ENCODE peak calls at places on chromosomes 12 and 14, in seven cellular contexts. E is psoas muscle; T is CD8-positive, alpha-beta T cell; H is aorta; B is PC-9; Y is lower lobe of right lung; L is Karpas-422. P is an unnamed sample.

GRCh38 chr14:100070310-100070709 is 5.1 kb downstream of the EVL start:
- DNase-seq in E (no peak), T (no peak), H (no peak), B (no peak), Y (no peak), L (no peak), P (no peak)

GRCh38 chr12:62915130-62915529 is 19.8 kb downstream of the PPM1H start:
- DNase-seq in E (no peak), T (no peak), H (no peak), B (no peak), Y (no peak), L (no peak), P (no peak)

GRCh38 chr12:125111403-125111802 is 46.2 kb downstream of the AACS start:
- DNase-seq in E (no peak), T (no peak), H (no peak), B (no peak), Y (no peak), L (no peak), P (no peak)

GRCh38 chr14:74963178-74963704 is 7.8 kb upstream of the PGF start:
- DNase-seq in E (no peak), T (no peak), H (peak; percentile 44), B (no peak), Y (no peak), L (no peak), P (no peak)

GRCh38 chr12:88432536-88433462 is 147.5 kb downstream of the KITLG start:
- DNase-seq in E (no peak), T (no peak), H (no peak), B (no peak), Y (no peak), L (no peak), P (no peak)

GRCh38 chr14:33876274-33876673 is 74.6 kb downstream of the EGLN3 start:
- DNase-seq in E (no peak), T (no peak), H (no peak), B (no peak), Y (no peak), L (no peak), P (no peak)

GRCh38 chr12:75936525-75937450 is 94.8 kb downstream of the PHLDA1 start:
- DNase-seq in E (no peak), T (no peak), H (no peak), B (no peak), Y (no peak), L (no peak), P (no peak)

GRCh38 chr14:24270537-24271133 is 762 bp downstream of the RABGGTA start:
- DNase-seq in E (no peak), T (no peak), H (no peak), B (no peak), Y (no peak), L (no peak), P (no peak)

GRCh38 chr14:22572562-22573058 is 16.4 kb downstream of the DAD1 start:
- DNase-seq in E (no peak), T (no peak), H (no peak), B (no peak), Y (no peak), L (no peak), P (no peak)

GRCh38 chr12:57888407-57889157 is 42.1 kb upstream of the CTDSP2 start:
- DNase-seq in E (no peak), T (no peak), H (peak; percentile 67), B (peak; percentile 55), Y (no peak), L (no peak), P (no peak)

GRCh38 chr12:1741154-1741949 is 50.5 kb downstream of the ADIPOR2 start:
- DNase-seq in E (no peak), T (no peak), H (no peak), B (no peak), Y (no peak), L (no peak), P (no peak)

GRCh38 chr14:81416233-81416927 is 16.3 kb upstream of the STON2 start:
- DNase-seq in E (no peak), T (no peak), H (no peak), B (no peak), Y (no peak), L (no peak), P (no peak)

GRCh38 chr12:16324772-16325171 is 22.7 kb upstream of the MGST1 start:
- DNase-seq in E (no peak), T (no peak), H (no peak), B (no peak), Y (no peak), L (no peak), P (no peak)

GRCh38 chr12:76337583-76337982 is 10.6 kb downstream of the BBS10 start:
- DNase-seq in E (no peak), T (no peak), H (no peak), B (no peak), Y (no peak), L (no peak), P (peak; percentile 77)

GRCh38 chr12:63353559-63353958 is 202.6 kb upstream of the AVPR1A start:
- DNase-seq in E (no peak), T (no peak), H (no peak), B (no peak), Y (no peak), L (no peak), P (no peak)

GRCh38 chr12:124652661-124653060 is 85.2 kb upstream of the NCOR2 start:
- DNase-seq in E (no peak), T (no peak), H (no peak), B (no peak), Y (no peak), L (no peak), P (no peak)

GRCh38 chr12:113285679-113286645 is 48.9 kb downstream of the SLC8B1 start:
- DNase-seq in E (no peak), T (no peak), H (no peak), B (no peak), Y (no peak), L (no peak), P (peak; percentile 82)

GRCh38 chr12:49019435-49020317 is 1.1 kb upstream of the PRKAG1 start:
- DNase-seq in E (no peak), T (peak; percentile 50), H (peak; percentile 61), B (no peak), Y (no peak), L (peak; percentile 86), P (peak; percentile 22)

GRCh38 chr14:67335781-67336180 is 23.8 kb downstream of the ATP6V1D start:
- DNase-seq in E (no peak), T (no peak), H (no peak), B (no peak), Y (no peak), L (peak; percentile 79), P (no peak)

DNA sequence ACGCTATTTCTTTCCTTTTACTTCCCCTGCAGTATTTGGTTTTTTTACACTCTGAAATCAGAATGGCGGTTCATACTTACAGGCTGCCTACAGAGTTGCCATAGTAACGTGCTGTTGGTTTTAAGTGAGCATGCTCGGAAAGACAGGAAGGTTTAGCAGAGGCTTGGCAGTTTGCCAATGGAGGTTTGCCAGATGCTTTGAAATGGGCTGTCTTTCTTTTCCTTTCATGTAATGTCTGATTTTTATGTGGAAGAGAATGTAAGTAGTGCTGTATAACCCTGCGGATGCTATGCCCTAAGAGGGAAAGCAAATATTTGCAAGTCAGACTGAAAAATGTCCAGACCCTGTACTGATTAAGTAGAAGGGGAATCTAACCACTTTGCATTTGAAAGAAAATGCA is 32.8 kb downstream of the ARID4A start:
- DNase-seq in E (peak; percentile 75), T (peak; percentile 91), H (peak; percentile 92), B (no peak), Y (peak; percentile 70), L (peak; percentile 97), P (peak; percentile 79)
- H3K4me3 ChIP-seq in E (no peak overlapping the region), T (no peak overlapping the region), H (no peak overlapping the region), B (no peak overlapping the region), Y (peak overlapping the region; percentile 20), L (peak overlapping the region; percentile 35), P (no peak overlapping the region)

GRCh38 chr12:5035618-5036017 is 8.1 kb upstream of the KCNA5 start:
- DNase-seq in E (no peak), T (no peak), H (no peak), B (no peak), Y (no peak), L (no peak), P (no peak)

GRCh38 chr12:5031958-5032357 is 11.7 kb upstream of the KCNA5 start:
- DNase-seq in E (no peak), T (no peak), H (no peak), B (no peak), Y (no peak), L (no peak), P (no peak)

GRCh38 chr12:5032821-5033220 is 10.9 kb upstream of the KCNA5 start:
- DNase-seq in E (no peak), T (no peak), H (no peak), B (no peak), Y (no peak), L (no peak), P (no peak)

GRCh38 chr12:5034605-5035004 is 9.1 kb upstream of the KCNA5 start:
- DNase-seq in E (no peak), T (no peak), H (no peak), B (no peak), Y (no peak), L (no peak), P (no peak)

DNA sequence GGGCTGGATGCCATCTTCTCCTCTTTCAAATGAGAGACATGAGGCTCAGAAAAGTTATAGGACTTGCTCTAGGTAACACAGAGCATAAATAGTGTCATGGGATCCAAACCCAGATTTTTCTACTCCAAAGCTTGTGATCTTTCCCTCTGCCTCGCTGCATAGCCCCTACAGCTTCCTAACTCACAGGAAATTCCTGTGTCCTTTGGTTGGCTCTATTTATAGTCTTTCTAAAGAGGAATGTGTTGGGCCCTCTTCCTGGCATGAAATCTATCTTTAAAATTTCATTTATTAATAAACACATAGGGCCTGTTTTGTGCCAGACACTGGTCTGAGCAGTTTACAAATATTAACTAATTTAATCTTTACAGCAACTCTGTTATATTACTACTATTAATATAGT is 9.8 kb upstream of the KCNA5 start:
- DNase-seq in E (no peak), T (no peak), H (no peak), B (no peak), Y (no peak), L (no peak), P (no peak)
- H3K27ac ChIP-seq in E (no peak overlapping the region), T (no peak overlapping the region), H (peak overlapping the region; percentile 66), B (no peak overlapping the region), Y (no peak overlapping the region), L (no peak overlapping the region), P (no peak overlapping the region)

DNA sequence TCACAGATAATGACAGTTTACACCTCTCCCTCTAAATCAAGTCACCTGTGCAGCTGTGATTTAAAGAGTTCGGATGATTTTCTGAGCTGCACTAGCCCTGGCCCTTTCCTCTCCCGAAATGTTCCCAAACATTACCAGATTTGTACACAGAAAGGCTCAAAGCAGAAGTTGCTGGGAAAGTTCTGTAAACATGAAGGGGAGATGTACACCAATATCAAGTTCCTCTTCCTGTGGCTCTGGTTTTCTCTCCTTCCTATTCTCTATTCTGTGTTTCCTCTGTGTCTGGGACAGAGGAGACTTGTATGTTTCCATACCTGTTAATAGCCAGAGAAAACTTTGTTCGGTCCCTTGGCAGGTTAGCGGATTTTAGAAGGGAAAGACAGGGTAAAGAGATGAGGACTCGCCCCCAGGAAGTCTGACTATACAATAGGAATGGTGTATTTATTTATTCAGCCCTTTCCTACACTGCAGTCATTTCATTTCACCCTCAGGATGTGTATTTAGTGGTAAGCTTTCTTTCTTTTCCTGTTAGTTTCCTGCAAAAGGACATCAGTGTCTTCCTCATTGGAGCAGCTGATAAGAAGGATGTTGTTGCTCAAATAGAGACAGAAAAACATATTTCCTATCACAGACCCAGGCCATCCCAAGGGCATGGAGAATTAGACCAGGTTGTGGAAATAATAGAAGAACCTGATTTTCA is 7.6 kb upstream of the NUMB start:
- DNase-seq in E (no peak), T (no peak), H (no peak), B (no peak), Y (no peak), L (no peak), P (no peak)
- H3K4me1 ChIP-seq in E (peaks cover 24% of the 10 kb centered on the region), T (peaks cover 4% of the 10 kb centered on the region), H (no peaks in the 10 kb centered on the region), B (peaks cover 14% of the 10 kb centered on the region), Y (peaks cover 75% of the 10 kb centered on the region), L (peaks cover 40% of the 10 kb centered on the region), P (peaks cover 33% of the 10 kb centered on the region)

GRCh38 chr14:43356984-43357545 is 1150.0 kb downstream of the FSCB start:
- DNase-seq in E (no peak), T (no peak), H (no peak), B (no peak), Y (no peak), L (no peak), P (no peak)
- H3K4me3 ChIP-seq in E (no peak overlapping the region), T (no peak overlapping the region), H (no peak overlapping the region), B (no peak overlapping the region), Y (no peak overlapping the region), L (no peak overlapping the region), P (no peak overlapping the region)

P was measured in SJSA1.